ENCODE peak calls at places on chromosomes 1 and 21, in seven cellular contexts. M is MM.1S; W is stimulated activated CD4-positive, alpha-beta T cell treated with anti-CD3 and anti-CD28 coated beads, Interleukin-2, amount 100 ng/mL, for 4 hours; G is lower lobe of right lung; R is NCI-H1417 treated with DMSO at 0.1 percent for 48 hours; Q is aorta; X is AG09319. P is an unnamed sample.
A peak's percentile ranks its signal among the peaks of the same experiment; 100 is the strongest.

GRCh38 chr1:183685112-183685713 is 32.1 kb upstream of the APOBEC4 start:
- DNase-seq in M (peak; percentile 82), W (peak; percentile 4), G (no peak), R (no peak), Q (no peak), X (no peak), P (peak; percentile 26)

GRCh38 chr1:227731696-227732585 is 3.2 kb downstream of the JMJD4 start:
- DNase-seq in M (no peak), W (no peak), G (peak; percentile 43), R (no peak), Q (no peak), X (no peak), P (no peak)

GRCh38 chr1:78884685-78885452 is 121.7 kb downstream of the ADGRL4 start:
- DNase-seq in M (no peak), W (no peak), G (no peak), R (no peak), Q (no peak), X (no peak), P (peak; percentile 14)

GRCh38 chr21:32214654-32215305 is 64.1 kb downstream of the MIS18A start:
- DNase-seq in M (no peak), W (no peak), G (no peak), R (no peak), Q (no peak), X (no peak), P (no peak)

GRCh38 chr1:234573711-234574299 is 36.2 kb downstream of the IRF2BP2 start:
- DNase-seq in M (no peak), W (no peak), G (no peak), R (no peak), Q (no peak), X (no peak), P (peak; percentile 39)

GRCh38 chr1:169003864-169004516 is 102.5 kb upstream of the ATP1B1 start:
- DNase-seq in M (no peak), W (no peak), G (peak; percentile 62), R (no peak), Q (peak; percentile 79), X (no peak), P (no peak)

GRCh38 chr1:8018492-8019228 is 7.4 kb downstream of the ERRFI1 start:
- DNase-seq in M (no peak), W (no peak), G (no peak), R (no peak), Q (no peak), X (no peak), P (no peak)

GRCh38 chr1:6489799-6490180 is 1.7 kb downstream of the PLEKHG5 start:
- DNase-seq in M (peak; percentile 75), W (peak; percentile 69), G (peak; percentile 78), R (no peak), Q (peak; percentile 91), X (peak; percentile 23), P (peak; percentile 52)

GRCh38 chr1:47487826-47488450 is 50.1 kb downstream of the FOXD2 start:
- DNase-seq in M (no peak), W (no peak), G (no peak), R (no peak), Q (no peak), X (no peak), P (no peak)

GRCh38 chr21:36909901-36910561 is 56.4 kb downstream of the HLCS start:
- DNase-seq in M (no peak), W (no peak), G (no peak), R (no peak), Q (no peak), X (peak; percentile 91), P (peak; percentile 97)

GRCh38 chr1:19003371-19004290 is 47.2 kb upstream of the IFFO2 start:
- DNase-seq in M (no peak), W (no peak), G (no peak), R (no peak), Q (no peak), X (no peak), P (no peak)

GRCh38 chr1:33159577-33159976 is 22.3 kb downstream of the TRIM62 start:
- DNase-seq in M (no peak), W (no peak), G (no peak), R (no peak), Q (no peak), X (no peak), P (no peak)

GRCh38 chr21:44513389-44514217 is 26.4 kb downstream of the KRTAP10-1 start:
- DNase-seq in M (no peak), W (no peak), G (peak; percentile 41), R (no peak), Q (no peak), X (no peak), P (no peak)

GRCh38 chr1:237211031-237211430 is 169.0 kb downstream of the RYR2 start:
- DNase-seq in M (no peak), W (no peak), G (no peak), R (no peak), Q (no peak), X (no peak), P (no peak)

GRCh38 chr1:178483251-178483957 is 13.4 kb downstream of the CLEC20A start:
- DNase-seq in M (no peak), W (no peak), G (no peak), R (no peak), Q (no peak), X (no peak), P (no peak)

GRCh38 chr1:93702102-93702827 is 20.6 kb upstream of the BCAR3 start:
- DNase-seq in M (no peak), W (no peak), G (no peak), R (no peak), Q (no peak), X (no peak), P (peak; percentile 43)

GRCh38 chr1:241413974-241414373 is 57.0 kb upstream of the RGS7 start:
- DNase-seq in M (no peak), W (no peak), G (no peak), R (no peak), Q (no peak), X (no peak), P (no peak)

GRCh38 chr1:196677781-196678509 is 26.1 kb downstream of the CFH start:
- DNase-seq in M (no peak), W (no peak), G (no peak), R (no peak), Q (no peak), X (no peak), P (peak; percentile 6)

GRCh38 chr1:25922633-25923567 is 16.7 kb upstream of the STMN1 start:
- DNase-seq in M (no peak), W (peak; percentile 31), G (peak; percentile 78), R (no peak), Q (peak; percentile 84), X (no peak), P (no peak)

GRCh38 chr1:54464477-54465146 is 58.4 kb upstream of the SSBP3 start:
- DNase-seq in M (peak; percentile 7), W (no peak), G (no peak), R (no peak), Q (peak; percentile 39), X (no peak), P (no peak)

GRCh38 chr21:41258617-41259016 is 58.0 kb upstream of the FAM3B start:
- DNase-seq in M (no peak), W (no peak), G (no peak), R (peak; percentile 44), Q (no peak), X (no peak), P (no peak)

GRCh38 chr1:35795295-35795694 is 12.5 kb upstream of the AGO4 start:
- DNase-seq in M (no peak), W (no peak), G (no peak), R (no peak), Q (no peak), X (no peak), P (no peak)

GRCh38 chr1:95004013-95004412 is 68.7 kb downstream of the ALG14 start:
- DNase-seq in M (no peak), W (no peak), G (no peak), R (no peak), Q (no peak), X (no peak), P (no peak)

GRCh38 chr1:955439-955838 is 3.6 kb downstream of the NOC2L start:
- DNase-seq in M (no peak), W (no peak), G (no peak), R (no peak), Q (no peak), X (no peak), P (no peak)

GRCh38 chr1:24074196-24074595 is 37.7 kb downstream of the MYOM3 start:
- DNase-seq in M (no peak), W (no peak), G (peak; percentile 18), R (no peak), Q (no peak), X (no peak), P (no peak)

GRCh38 chr1:54794401-54795099 is 6.6 kb downstream of the TTC22 start:
- DNase-seq in M (no peak), W (no peak), G (no peak), R (no peak), Q (no peak), X (no peak), P (no peak)

GRCh38 chr1:77643456-77643855 is 39.0 kb downstream of the ZZZ3 start:
- DNase-seq in M (no peak), W (no peak), G (no peak), R (no peak), Q (no peak), X (no peak), P (no peak)

GRCh38 chr1:3799976-3800685 is 3.8 kb upstream of the LRRC47 start:
- DNase-seq in M (no peak), W (no peak), G (peak; percentile 23), R (no peak), Q (no peak), X (no peak), P (no peak)

GRCh38 chr1:59779949-59780348 is 34.8 kb upstream of the HOOK1 start:
- DNase-seq in M (no peak), W (no peak), G (no peak), R (no peak), Q (no peak), X (no peak), P (no peak)

GRCh38 chr1:159011701-159012100 is 2.0 kb downstream of the IFI16 start:
- DNase-seq in M (no peak), W (no peak), G (no peak), R (no peak), Q (no peak), X (no peak), P (no peak)

GRCh38 chr1:20964540-20965484 is 177.7 kb upstream of the HP1BP3 start:
- DNase-seq in M (peak; percentile 63), W (no peak), G (no peak), R (no peak), Q (no peak), X (no peak), P (no peak)

GRCh38 chr1:175129997-175130648 is 62.5 kb downstream of the KIAA0040 start:
- DNase-seq in M (no peak), W (no peak), G (no peak), R (no peak), Q (no peak), X (no peak), P (no peak)

GRCh38 chr1:55974714-55975441 is 604.5 kb downstream of the PLPP3 start:
- DNase-seq in M (no peak), W (no peak), G (no peak), R (no peak), Q (no peak), X (peak; percentile 74), P (peak; percentile 91)

GRCh38 chr21:27536319-27536718 is 569.4 kb upstream of the ADAMTS5 start:
- DNase-seq in M (no peak), W (no peak), G (no peak), R (no peak), Q (no peak), X (no peak), P (peak; percentile 37)